ENCODE peak calls at places on chromosome 19, in five cellular contexts. One of them, this sample, is unnamed.

GRCh38 chr19:47428177-47428894 is 9.0 kb upstream of the MEIS3 start:
- DNase-seq in endothelial cell of umbilical vein: peak
- DNase-seq in CD8-positive, alpha-beta memory T cell: peak
- DNase-seq in dorsolateral prefrontal cortex: peak
- DNase-seq in K562: peak
- DNase-seq in this sample: peak

GRCh38 chr19:49755956-49756355 is 7.2 kb downstream of the TSKS start:
- DNase-seq in K562: no peak
- DNase-seq in dorsolateral prefrontal cortex: no peak
- DNase-seq in CD8-positive, alpha-beta memory T cell: no peak
- DNase-seq in endothelial cell of umbilical vein: no peak
- DNase-seq in this sample: no peak

GRCh38 chr19:37931941-37932655 is 25.1 kb downstream of the SIPA1L3 start:
- DNase-seq in CD8-positive, alpha-beta memory T cell: no peak
- DNase-seq in dorsolateral prefrontal cortex: no peak
- DNase-seq in endothelial cell of umbilical vein: peak
- DNase-seq in K562: no peak
- DNase-seq in this sample: no peak

GRCh38 chr19:35458821-35459391 is 10.8 kb downstream of the FFAR2 start:
- DNase-seq in dorsolateral prefrontal cortex: no peak
- DNase-seq in CD8-positive, alpha-beta memory T cell: no peak
- DNase-seq in K562: no peak
- DNase-seq in endothelial cell of umbilical vein: peak
- DNase-seq in this sample: no peak

GRCh38 chr19:50311723-50312635 is 17.2 kb downstream of the KCNC3 start:
- DNase-seq in K562: peak
- DNase-seq in endothelial cell of umbilical vein: no peak
- DNase-seq in CD8-positive, alpha-beta memory T cell: no peak
- DNase-seq in dorsolateral prefrontal cortex: no peak
- DNase-seq in this sample: peak

GRCh38 chr19:46746281-46746965 is at the start of gene STRN4:
- DNase-seq in endothelial cell of umbilical vein: no peak
- DNase-seq in dorsolateral prefrontal cortex: no peak
- DNase-seq in K562: peak
- DNase-seq in CD8-positive, alpha-beta memory T cell: peak
- DNase-seq in this sample: peak

GRCh38 chr19:38073806-38074685 is 150.0 kb downstream of the DPF1 start:
- DNase-seq in dorsolateral prefrontal cortex: peak
- DNase-seq in endothelial cell of umbilical vein: no peak
- DNase-seq in CD8-positive, alpha-beta memory T cell: no peak
- DNase-seq in K562: no peak
- DNase-seq in this sample: no peak

GRCh38 chr19:39419003-39419402 is 6.5 kb downstream of the PLEKHG2 start:
- DNase-seq in K562: no peak
- DNase-seq in CD8-positive, alpha-beta memory T cell: no peak
- DNase-seq in dorsolateral prefrontal cortex: no peak
- DNase-seq in endothelial cell of umbilical vein: no peak
- DNase-seq in this sample: no peak

DNA sequence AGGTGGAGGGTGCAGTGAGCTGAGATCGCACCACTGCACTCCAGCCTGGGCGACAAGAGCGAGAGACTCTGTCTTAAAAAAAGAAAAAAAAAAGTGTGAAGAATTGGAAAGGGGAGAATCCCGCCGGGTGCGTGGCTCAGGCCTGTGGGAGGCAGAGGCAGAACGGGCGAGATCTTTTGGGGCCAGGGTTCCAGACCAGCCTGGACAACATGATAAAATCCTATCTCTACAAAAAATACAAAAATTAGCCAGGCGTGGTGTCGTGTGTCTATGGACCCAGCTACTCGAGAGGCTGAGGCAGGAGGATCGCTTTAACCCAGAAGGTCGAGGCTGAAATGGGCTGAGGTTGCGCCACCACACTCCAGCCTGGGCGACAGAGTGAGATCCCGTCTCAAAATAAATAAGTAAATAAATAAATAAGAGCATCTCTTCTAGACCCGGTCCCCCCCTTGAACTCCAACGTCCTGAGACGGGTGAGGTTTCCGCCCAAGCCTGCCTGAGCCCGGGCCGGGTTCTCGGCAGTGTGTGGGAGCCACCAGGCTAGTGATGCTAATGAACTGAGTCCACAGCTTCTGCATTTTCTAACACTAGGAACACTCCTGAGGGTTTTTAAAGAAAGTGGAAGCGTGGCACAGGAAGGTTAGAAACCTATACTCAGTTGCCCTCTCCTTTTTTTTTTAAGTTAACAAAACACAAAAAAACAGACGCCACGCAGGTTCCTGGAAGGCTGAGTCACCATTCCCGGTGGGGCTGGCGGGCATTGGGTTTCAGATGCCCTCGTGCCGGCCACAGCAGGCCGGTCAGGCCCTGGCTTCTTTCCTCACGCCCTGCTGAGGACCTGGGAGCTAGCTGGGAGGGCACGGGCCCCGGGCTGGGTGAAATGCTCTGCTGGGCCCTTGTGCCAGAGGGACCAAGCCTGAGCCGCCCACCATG is 22.1 kb downstream of the GPX4 start:
- DNase-seq in dorsolateral prefrontal cortex: no peak
- DNase-seq in K562: no peak
- DNase-seq in CD8-positive, alpha-beta memory T cell: no peak
- DNase-seq in endothelial cell of umbilical vein: peak
- DNase-seq in this sample: no peak
- H3K27ac ChIP-seq in dorsolateral prefrontal cortex: no peak
- H3K27ac ChIP-seq in K562: no peak
- H3K27ac ChIP-seq in CD8-positive, alpha-beta memory T cell: no peak
- H3K27ac ChIP-seq in endothelial cell of umbilical vein: peak
- H3K27ac ChIP-seq in this sample: peak

GRCh38 chr19:33194527-33194883 is 375 bp downstream of the LRP3 start:
- DNase-seq in K562: no peak
- DNase-seq in CD8-positive, alpha-beta memory T cell: no peak
- DNase-seq in endothelial cell of umbilical vein: no peak
- DNase-seq in dorsolateral prefrontal cortex: no peak
- DNase-seq in this sample: peak
- H3K27ac ChIP-seq in K562: no peak
- H3K27ac ChIP-seq in CD8-positive, alpha-beta memory T cell: no peak
- H3K27ac ChIP-seq in endothelial cell of umbilical vein: no peak
- H3K27ac ChIP-seq in dorsolateral prefrontal cortex: peak
- H3K27ac ChIP-seq in this sample: peak

DNA sequence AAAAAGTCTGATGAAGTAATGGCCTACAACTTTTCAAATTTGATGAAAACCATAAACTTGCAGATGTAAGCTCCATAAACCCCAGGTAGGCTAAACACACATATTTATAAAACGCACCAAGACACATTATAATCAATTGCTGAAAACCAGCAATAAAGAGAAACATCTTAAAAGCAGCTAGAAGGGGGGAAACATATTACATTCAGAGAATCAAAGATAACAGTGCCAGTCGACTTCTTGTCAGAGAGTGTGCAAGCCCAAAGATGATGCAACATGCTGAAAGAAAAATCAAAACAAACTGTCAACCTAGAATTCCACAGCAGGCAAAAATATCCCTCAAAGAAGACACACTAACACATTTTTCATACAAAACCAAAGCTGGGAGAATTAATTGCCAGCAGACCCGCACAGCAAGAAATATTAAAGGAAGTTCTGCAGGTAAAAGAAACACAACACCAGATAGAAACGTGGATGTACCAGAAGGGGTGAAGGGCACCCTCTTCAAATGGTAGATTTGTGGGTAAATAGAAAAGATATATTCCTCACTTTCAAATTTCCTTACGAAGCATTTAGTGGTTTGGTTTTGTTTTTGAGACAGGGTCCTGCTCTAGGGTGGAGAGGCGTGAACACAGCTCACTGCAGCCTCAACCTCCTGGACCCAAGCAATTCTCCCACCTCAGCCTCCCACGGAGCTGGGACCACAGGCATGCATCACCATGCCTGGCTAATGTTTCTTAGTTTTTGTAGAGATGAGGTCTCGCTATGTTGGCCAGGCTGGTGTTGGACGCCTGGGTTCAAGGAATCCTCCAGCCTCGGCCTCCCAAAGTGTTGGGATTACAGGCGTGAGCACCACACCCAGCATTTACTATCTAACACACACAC is 16.5 kb upstream of the ATP1A3 start:
- DNase-seq in dorsolateral prefrontal cortex: no peak
- DNase-seq in K562: no peak
- DNase-seq in CD8-positive, alpha-beta memory T cell: no peak
- DNase-seq in endothelial cell of umbilical vein: no peak
- DNase-seq in this sample: peak
- H3K27ac ChIP-seq in dorsolateral prefrontal cortex: no peak
- H3K27ac ChIP-seq in K562: peak
- H3K27ac ChIP-seq in CD8-positive, alpha-beta memory T cell: peak
- H3K27ac ChIP-seq in endothelial cell of umbilical vein: no peak
- H3K27ac ChIP-seq in this sample: peak

DNA sequence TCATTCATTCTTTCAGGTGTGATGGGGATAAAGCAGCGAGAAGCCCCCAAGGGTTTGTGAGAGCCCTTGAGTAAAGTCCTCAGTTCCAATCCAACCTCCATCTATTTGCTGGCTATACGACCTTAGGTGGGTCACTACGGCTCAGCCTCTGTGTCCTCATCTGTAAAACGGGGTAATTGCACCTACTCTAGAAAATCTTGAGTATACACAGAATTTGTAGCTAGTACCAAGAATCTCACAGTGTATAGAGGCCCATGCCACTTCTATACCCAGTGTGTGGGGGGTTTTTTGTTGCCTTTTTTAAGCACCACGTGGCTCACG is 406 bp upstream of the DNMT1 start:
- DNase-seq in CD8-positive, alpha-beta memory T cell: no peak
- DNase-seq in endothelial cell of umbilical vein: no peak
- DNase-seq in dorsolateral prefrontal cortex: no peak
- DNase-seq in K562: no peak
- DNase-seq in this sample: no peak
- H3K27ac ChIP-seq in CD8-positive, alpha-beta memory T cell: peak
- H3K27ac ChIP-seq in endothelial cell of umbilical vein: no peak
- H3K27ac ChIP-seq in dorsolateral prefrontal cortex: peak
- H3K27ac ChIP-seq in K562: peak
- H3K27ac ChIP-seq in this sample: no peak

This sample was measured in A673.